ENCODE peak calls at places on chromosomes 3 and 15, in four cellular contexts. One of them, this sample, is unnamed.

GRCh38 chr3:126293370-126294082 is 63.7 kb downstream of the KLF15 start:
- DNase-seq in astrocyte of the spinal cord: no peak
- DNase-seq in foreskin fibroblast: no peak
- DNase-seq in uterus: no peak
- DNase-seq in this sample: no peak

GRCh38 chr3:105527538-105527937 is 160.8 kb downstream of the ALCAM start:
- DNase-seq in astrocyte of the spinal cord: no peak
- DNase-seq in foreskin fibroblast: no peak
- DNase-seq in uterus: no peak
- DNase-seq in this sample: no peak

GRCh38 chr15:35130245-35130644 is 45.1 kb upstream of the NANOGP8 start:
- DNase-seq in astrocyte of the spinal cord: no peak
- DNase-seq in foreskin fibroblast: no peak
- DNase-seq in uterus: no peak
- DNase-seq in this sample: no peak

GRCh38 chr3:159792070-159792469 is 196.6 kb upstream of the IL12A start:
- DNase-seq in astrocyte of the spinal cord: no peak
- DNase-seq in foreskin fibroblast: no peak
- DNase-seq in uterus: no peak
- DNase-seq in this sample: no peak

GRCh38 chr3:166125179-166125578 is 288.0 kb upstream of the BCHE start:
- DNase-seq in astrocyte of the spinal cord: no peak
- DNase-seq in foreskin fibroblast: no peak
- DNase-seq in uterus: no peak
- DNase-seq in this sample: no peak

GRCh38 chr15:94532226-94532625 is 300.9 kb downstream of the MCTP2 start:
- DNase-seq in astrocyte of the spinal cord: no peak
- DNase-seq in foreskin fibroblast: no peak
- DNase-seq in uterus: no peak
- DNase-seq in this sample: peak

GRCh38 chr3:156416846-156417581 is 137.9 kb downstream of the SSR3 start:
- DNase-seq in astrocyte of the spinal cord: peak
- DNase-seq in foreskin fibroblast: peak
- DNase-seq in uterus: no peak
- DNase-seq in this sample: no peak

GRCh38 chr3:196778755-196779154 is 39.1 kb downstream of the PAK2 start:
- DNase-seq in astrocyte of the spinal cord: peak
- DNase-seq in foreskin fibroblast: peak
- DNase-seq in uterus: no peak
- DNase-seq in this sample: no peak

GRCh38 chr3:169760479-169760878 is 4.4 kb downstream of the TERC start:
- DNase-seq in astrocyte of the spinal cord: peak
- DNase-seq in foreskin fibroblast: peak
- DNase-seq in uterus: no peak
- DNase-seq in this sample: no peak

GRCh38 chr3:142272200-142272891 is 47.0 kb upstream of the GK5 start:
- DNase-seq in astrocyte of the spinal cord: peak
- DNase-seq in foreskin fibroblast: no peak
- DNase-seq in uterus: no peak
- DNase-seq in this sample: no peak

GRCh38 chr15:27855137-27855536 is 244.0 kb downstream of the OCA2 start:
- DNase-seq in astrocyte of the spinal cord: no peak
- DNase-seq in foreskin fibroblast: no peak
- DNase-seq in uterus: no peak
- DNase-seq in this sample: no peak

GRCh38 chr3:116470589-116470988 is 25.3 kb upstream of the LSAMP start:
- DNase-seq in astrocyte of the spinal cord: no peak
- DNase-seq in foreskin fibroblast: no peak
- DNase-seq in uterus: no peak
- DNase-seq in this sample: no peak

GRCh38 chr3:44000586-44000985 is 241.1 kb upstream of the TOPAZ1 start:
- DNase-seq in astrocyte of the spinal cord: peak
- DNase-seq in foreskin fibroblast: no peak
- DNase-seq in uterus: no peak
- DNase-seq in this sample: no peak

GRCh38 chr3:59016930-59017616 is 32.8 kb downstream of the CFAP20DC start:
- DNase-seq in astrocyte of the spinal cord: no peak
- DNase-seq in foreskin fibroblast: no peak
- DNase-seq in uterus: no peak
- DNase-seq in this sample: no peak
- H3K4me3 ChIP-seq in astrocyte of the spinal cord: no peak
- H3K4me3 ChIP-seq in foreskin fibroblast: no peak
- H3K4me3 ChIP-seq in uterus: no peak
- H3K4me3 ChIP-seq in this sample: no peak

DNA sequence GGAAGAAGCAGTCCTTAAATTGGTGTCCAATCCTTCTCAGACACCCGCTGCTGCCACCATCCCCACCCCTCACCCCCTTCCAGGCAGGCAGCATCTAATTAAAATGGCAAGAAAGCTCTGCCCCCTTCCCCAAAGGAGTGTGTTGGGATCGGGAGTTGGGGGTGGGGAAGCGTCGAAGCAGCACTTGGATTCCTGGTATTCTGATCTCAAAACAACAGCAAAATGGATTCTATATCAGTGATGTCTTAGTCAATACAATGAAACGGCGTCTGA is 1.4 kb downstream of the TNIK start:
- DNase-seq in astrocyte of the spinal cord: no peak
- DNase-seq in foreskin fibroblast: no peak
- DNase-seq in uterus: no peak
- DNase-seq in this sample: no peak
- H3K4me3 ChIP-seq in astrocyte of the spinal cord: peak
- H3K4me3 ChIP-seq in foreskin fibroblast: peak
- H3K4me3 ChIP-seq in uterus: peak
- H3K4me3 ChIP-seq in this sample: peak

DNA sequence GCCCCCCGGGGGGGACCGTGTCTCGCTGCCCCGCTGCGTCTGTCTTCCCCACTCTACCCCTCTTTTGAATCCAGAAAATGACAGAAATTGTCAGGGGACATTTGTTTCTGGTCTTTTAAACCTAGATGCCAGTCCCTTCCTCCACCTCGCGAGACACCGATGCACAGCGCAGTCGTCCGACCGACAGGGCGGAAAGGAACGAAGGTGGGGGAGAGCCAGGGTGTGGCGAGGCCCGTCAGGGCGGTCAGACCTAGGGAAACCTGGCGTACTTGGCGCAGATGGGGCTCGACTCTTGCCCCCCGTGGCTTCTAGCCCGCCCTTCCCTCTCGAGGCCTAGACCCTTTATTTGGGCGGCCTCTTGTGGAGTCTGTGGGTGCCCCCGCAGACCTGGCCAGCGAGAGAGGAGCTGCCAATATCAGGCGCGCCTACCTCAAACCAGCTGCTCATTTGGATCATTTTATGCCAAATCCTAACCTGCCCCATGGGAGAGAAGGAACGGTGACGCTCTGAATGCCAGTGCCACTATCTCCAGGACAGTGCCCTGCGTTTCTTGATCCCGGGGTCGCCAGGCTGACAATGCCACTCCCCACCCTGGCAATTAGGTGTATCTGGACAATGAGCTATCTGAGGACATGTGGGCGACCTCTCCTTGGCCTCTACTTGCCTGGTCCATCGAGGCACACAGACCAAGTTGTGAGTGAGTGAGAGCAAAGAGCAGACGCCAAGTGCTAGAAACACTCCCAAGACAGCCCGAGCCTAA is 500 bp upstream of the RAB6B start:
- DNase-seq in astrocyte of the spinal cord: peak
- DNase-seq in foreskin fibroblast: no peak
- DNase-seq in uterus: no peak
- DNase-seq in this sample: no peak
- H3K4me3 ChIP-seq in astrocyte of the spinal cord: peak
- H3K4me3 ChIP-seq in foreskin fibroblast: peak
- H3K4me3 ChIP-seq in uterus: peak
- H3K4me3 ChIP-seq in this sample: peak

GRCh38 chr15:98425173-98425572 is 223.2 kb upstream of the IGF1R start:
- DNase-seq in astrocyte of the spinal cord: no peak
- DNase-seq in foreskin fibroblast: no peak
- DNase-seq in uterus: no peak
- DNase-seq in this sample: no peak
- H3K4me3 ChIP-seq in astrocyte of the spinal cord: no peak
- H3K4me3 ChIP-seq in foreskin fibroblast: no peak
- H3K4me3 ChIP-seq in uterus: no peak
- H3K4me3 ChIP-seq in this sample: no peak

DNA sequence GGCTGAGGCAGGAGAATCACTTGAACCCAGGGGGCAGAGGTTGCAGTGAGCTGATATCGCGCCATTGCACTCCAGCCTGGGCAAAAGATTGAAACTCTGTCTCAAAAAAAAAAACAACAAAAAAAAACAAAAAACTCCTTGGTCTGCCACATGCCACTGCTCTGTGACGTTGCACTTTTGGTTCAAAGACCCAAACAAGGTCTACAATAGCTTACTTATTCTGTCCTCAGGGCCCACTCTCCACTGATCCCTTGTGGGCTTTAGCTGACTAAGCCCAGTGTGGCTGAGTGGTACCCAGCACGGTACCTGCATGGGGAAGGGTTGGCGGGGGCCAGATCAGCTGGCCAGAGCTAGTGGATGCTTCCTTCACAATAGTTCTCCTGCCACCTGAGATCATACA is 1.8 kb downstream of the MON1A start:
- DNase-seq in astrocyte of the spinal cord: no peak
- DNase-seq in foreskin fibroblast: no peak
- DNase-seq in uterus: no peak
- DNase-seq in this sample: no peak
- H3K4me3 ChIP-seq in astrocyte of the spinal cord: no peak
- H3K4me3 ChIP-seq in foreskin fibroblast: no peak
- H3K4me3 ChIP-seq in uterus: no peak
- H3K4me3 ChIP-seq in this sample: no peak

DNA sequence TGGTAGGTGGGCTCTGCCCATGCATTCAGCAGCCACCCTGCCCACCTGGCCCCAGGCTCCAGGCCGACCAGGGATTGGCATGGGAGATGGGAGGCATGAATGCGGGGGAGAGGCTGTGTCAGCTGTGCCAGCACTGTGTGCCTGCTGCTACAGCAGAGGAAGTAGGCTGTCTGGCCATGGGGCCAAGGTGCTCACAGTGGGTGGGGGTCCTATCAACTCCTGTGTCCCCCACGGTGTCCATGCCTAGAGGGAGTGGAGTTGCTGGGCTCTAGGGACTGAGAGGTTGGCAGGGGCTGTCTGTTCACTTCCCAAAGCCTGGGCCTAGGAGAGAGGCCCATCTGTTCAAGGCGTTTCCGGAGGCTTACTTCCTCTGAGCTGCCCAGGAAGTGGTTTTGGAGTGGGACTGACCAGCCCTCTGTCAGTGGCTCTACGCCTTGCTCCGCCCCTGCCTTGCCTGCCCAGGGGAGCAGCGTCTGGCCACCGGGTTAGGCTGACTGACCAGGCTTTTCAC is 5.8 kb downstream of the PRKCD start:
- DNase-seq in astrocyte of the spinal cord: peak
- DNase-seq in foreskin fibroblast: peak
- DNase-seq in uterus: peak
- DNase-seq in this sample: peak
- H3K4me3 ChIP-seq in astrocyte of the spinal cord: no peak
- H3K4me3 ChIP-seq in foreskin fibroblast: no peak
- H3K4me3 ChIP-seq in uterus: no peak
- H3K4me3 ChIP-seq in this sample: no peak